ENCODE peak calls at places on chromosomes 1 and 21, in four cellular contexts. Q, N, L and R are unnamed samples.

GRCh38 chr1:214719207-214719606 is 116.2 kb downstream of the CENPF start:
- DNase-seq in N (no peak), Q (no peak), L (no peak), R (no peak)

GRCh38 chr21:42238185-42238934 is 19.4 kb downstream of the ABCG1 start:
- DNase-seq in L (no peak), Q (no peak), N (no peak), R (no peak)

GRCh38 chr1:229015791-229016190 is 255.1 kb upstream of the RAB4A start:
- DNase-seq in Q (no peak), N (no peak), L (no peak), R (peak)

GRCh38 chr1:82453511-82454185 is 652.9 kb downstream of the ADGRL2 start:
- DNase-seq in N (no peak), Q (no peak), L (no peak), R (no peak)

GRCh38 chr1:58919986-58920376 is 136.1 kb upstream of the JUN start:
- DNase-seq in L (no peak), N (no peak), Q (no peak), R (no peak)

GRCh38 chr1:9732123-9732971 is 80.8 kb downstream of the PIK3CD start:
- DNase-seq in N (no peak), Q (no peak), L (no peak), R (no peak)

GRCh38 chr1:63630666-63631065 is 37.5 kb downstream of the PGM1 start:
- DNase-seq in Q (no peak), N (no peak), L (no peak), R (no peak)

GRCh38 chr1:183214021-183214970 is 28.2 kb downstream of the LAMC2 start:
- DNase-seq in L (no peak), Q (no peak), N (no peak), R (no peak)

GRCh38 chr1:26533951-26534514 is 4.5 kb downstream of the RPS6KA1 start:
- DNase-seq in N (no peak), L (no peak), Q (no peak), R (no peak)

GRCh38 chr21:37878946-37879660 is 37.2 kb downstream of the KCNJ6 start:
- DNase-seq in Q (no peak), L (no peak), N (no peak), R (no peak)

GRCh38 chr1:150574260-150575071 is 4.9 kb downstream of the MCL1 start:
- DNase-seq in N (no peak), Q (no peak), L (no peak), R (no peak)

GRCh38 chr1:58922302-58923089 is 138.6 kb upstream of the JUN start:
- DNase-seq in Q (peak), N (no peak), L (peak), R (no peak)

GRCh38 chr1:19756480-19756879 is 43.2 kb downstream of the TMCO4 start:
- DNase-seq in Q (no peak), L (no peak), N (no peak), R (no peak)

GRCh38 chr1:153768316-153769126 is 6.7 kb upstream of the SLC27A3 start:
- DNase-seq in N (no peak), L (no peak), Q (no peak), R (no peak)

GRCh38 chr1:33188572-33189275 is 6.9 kb upstream of the TRIM62 start:
- DNase-seq in N (no peak), L (no peak), Q (peak), R (no peak)

GRCh38 chr1:53362851-53363642 is 35.2 kb upstream of the LRP8 start:
- DNase-seq in L (peak), N (no peak), Q (no peak), R (no peak)

GRCh38 chr1:197374428-197374827 is 106.4 kb downstream of the CRB1 start:
- DNase-seq in L (no peak), Q (no peak), N (no peak), R (no peak)

GRCh38 chr21:15289896-15290841 is 225.4 kb upstream of the NRIP1 start:
- DNase-seq in L (no peak), N (no peak), Q (peak), R (peak)